ENCODE peak calls at places on chromosome 11, in seven cellular contexts. E, V, H, G, K, D and F are unnamed samples.

GRCh38 chr11:3837793-3838192 is 3.0 kb downstream of the RHOG start:
- DNase-seq in E (no peak), V (peak), H (peak), G (no peak), K (no peak), D (peak), F (no peak)

GRCh38 chr11:32087602-32088001 is 3.3 kb upstream of the RCN1 start:
- DNase-seq in E (no peak), V (no peak), H (peak), G (no peak), K (no peak), D (no peak), F (no peak)

GRCh38 chr11:48210052-48210451 is 6.6 kb upstream of the OR4B1 start:
- DNase-seq in E (no peak), V (no peak), H (no peak), G (no peak), K (no peak), D (no peak), F (no peak)

GRCh38 chr11:43969543-43969942 is 27.1 kb downstream of the C11orf96 start:
- DNase-seq in E (no peak), V (no peak), H (peak), G (no peak), K (no peak), D (no peak), F (peak)

GRCh38 chr11:96207459-96208449 is 135.2 kb downstream of the MAML2 start:
- DNase-seq in E (no peak), V (no peak), H (peak), G (no peak), K (no peak), D (no peak), F (no peak)

GRCh38 chr11:61138940-61139339 is 22.3 kb downstream of the VPS37C start:
- DNase-seq in E (no peak), V (no peak), H (peak), G (no peak), K (no peak), D (no peak), F (no peak)

GRCh38 chr11:72573380-72573949 is 100.8 kb downstream of the PDE2A start:
- DNase-seq in E (peak), V (no peak), H (peak), G (no peak), K (no peak), D (no peak), F (no peak)

GRCh38 chr11:120532511-120533196 is 21.1 kb downstream of the GRIK4 start:
- DNase-seq in E (no peak), V (no peak), H (peak), G (no peak), K (no peak), D (no peak), F (no peak)

GRCh38 chr11:86538223-86538548 is 134.2 kb downstream of the ME3 start:
- DNase-seq in E (no peak), V (no peak), H (no peak), G (no peak), K (no peak), D (no peak), F (no peak)

GRCh38 chr11:17972987-17973386 is 39.9 kb downstream of the SERGEF start:
- DNase-seq in E (peak), V (peak), H (peak), G (no peak), K (no peak), D (peak), F (peak)

GRCh38 chr11:2881076-2881973 is 4.2 kb downstream of the CDKN1C start:
- DNase-seq in E (no peak), V (no peak), H (no peak), G (no peak), K (no peak), D (no peak), F (no peak)

GRCh38 chr11:119339581-119340334 is 925 bp downstream of the C1QTNF5 start:
- DNase-seq in E (no peak), V (peak), H (peak), G (peak), K (peak), D (peak), F (peak)

GRCh38 chr11:74453373-74453975 is 13.9 kb downstream of the KCNE3 start:
- DNase-seq in E (peak), V (peak), H (peak), G (no peak), K (peak), D (peak), F (no peak)

GRCh38 chr11:79708319-79708928 is 267.6 kb upstream of the TENM4 start:
- DNase-seq in E (peak), V (no peak), H (peak), G (no peak), K (peak), D (no peak), F (no peak)

GRCh38 chr11:67439321-67440228 is 2.1 kb upstream of the PTPRCAP start:
- DNase-seq in E (no peak), V (no peak), H (peak), G (no peak), K (no peak), D (peak), F (no peak)

GRCh38 chr11:83725718-83726117 is 439.6 kb upstream of the CCDC90B start:
- DNase-seq in E (no peak), V (no peak), H (peak), G (no peak), K (no peak), D (no peak), F (no peak)

GRCh38 chr11:65498727-65498976 is 193 bp upstream of the MALAT1 start:
- DNase-seq in E (no peak), V (no peak), H (no peak), G (no peak), K (no peak), D (no peak), F (no peak)

GRCh38 chr11:133506551-133507094 is 25.7 kb downstream of the OPCML start:
- DNase-seq in E (no peak), V (peak), H (no peak), G (no peak), K (no peak), D (no peak), F (no peak)

GRCh38 chr11:61142424-61142823 is 18.8 kb downstream of the VPS37C start:
- DNase-seq in E (no peak), V (no peak), H (no peak), G (no peak), K (no peak), D (no peak), F (no peak)

GRCh38 chr11:57778318-57779037 is 16.9 kb downstream of the CTNND1 start:
- DNase-seq in E (peak), V (peak), H (peak), G (peak), K (no peak), D (peak), F (peak)

GRCh38 chr11:69213964-69214363 is 58.2 kb downstream of the SMIM38 start:
- DNase-seq in E (no peak), V (no peak), H (no peak), G (no peak), K (no peak), D (no peak), F (no peak)

GRCh38 chr11:135074397-135074998 is 662.5 kb upstream of the B3GAT1 start:
- DNase-seq in E (peak), V (no peak), H (peak), G (no peak), K (no peak), D (no peak), F (peak)

GRCh38 chr11:1300121-1300520 is 9.3 kb downstream of the TOLLIP start:
- DNase-seq in E (no peak), V (no peak), H (no peak), G (no peak), K (no peak), D (no peak), F (no peak)

GRCh38 chr11:113546757-113547507 is 71.7 kb upstream of the DRD2 start:
- DNase-seq in E (no peak), V (no peak), H (peak), G (no peak), K (no peak), D (no peak), F (no peak)

GRCh38 chr11:12769834-12770345 is 95.7 kb downstream of the TEAD1 start:
- DNase-seq in E (no peak), V (no peak), H (peak), G (no peak), K (no peak), D (no peak), F (no peak)

GRCh38 chr11:73029408-73029807 is 112.7 kb downstream of the FCHSD2 start:
- DNase-seq in E (peak), V (no peak), H (peak), G (no peak), K (no peak), D (no peak), F (no peak)

GRCh38 chr11:8650401-8650990 is 32.0 kb downstream of the TRIM66 start:
- DNase-seq in E (no peak), V (no peak), H (peak), G (no peak), K (no peak), D (no peak), F (no peak)

GRCh38 chr11:1890856-1891830 is 552 bp downstream of the PRR33 start:
- DNase-seq in E (no peak), V (no peak), H (no peak), G (peak), K (no peak), D (no peak), F (no peak)

GRCh38 chr11:19597194-19597593 is 115.4 kb upstream of the NAV2 start:
- DNase-seq in E (no peak), V (no peak), H (peak), G (no peak), K (no peak), D (no peak), F (no peak)

GRCh38 chr11:94181943-94182342 is 53.3 kb downstream of the PANX1 start:
- DNase-seq in E (no peak), V (no peak), H (no peak), G (no peak), K (no peak), D (no peak), F (no peak)

GRCh38 chr11:96324912-96325311 is 18.1 kb downstream of the MAML2 start:
- DNase-seq in E (no peak), V (no peak), H (peak), G (no peak), K (no peak), D (no peak), F (no peak)